ENCODE peak calls at places on chromosomes 5 and 9, in ten cellular contexts. S, O, J, L, V, N, Q, Y, D and P are unnamed samples.

GRCh38 chr5:32707394-32707997 is 3.6 kb upstream of the NPR3 start:
- DNase-seq in Q (no peak), V (no peak), L (no peak), Y (peak), J (peak), O (peak), S (peak), D (no peak), N (no peak), P (no peak)

GRCh38 chr9:31519826-31520225 is 864.6 kb upstream of the ACO1 start:
- DNase-seq in S (no peak), J (peak), Y (no peak), N (no peak), O (no peak), V (no peak), L (no peak), D (no peak), Q (peak), P (no peak)

GRCh38 chr5:132370241-132370820 is 821 bp downstream of the SLC22A5 start:
- DNase-seq in J (no peak), S (no peak), Y (no peak), L (no peak), O (no peak), D (no peak), N (no peak), V (no peak), Q (no peak), P (no peak)

GRCh38 chr5:114206640-114207039 is 155.2 kb upstream of the KCNN2 start:
- DNase-seq in S (no peak), Y (no peak), Q (no peak), O (no peak), V (no peak), L (no peak), J (no peak), D (no peak), N (no peak), P (no peak)

GRCh38 chr9:35711501-35712428 is 20.2 kb downstream of the TLN1 start:
- DNase-seq in L (no peak), S (no peak), V (no peak), N (no peak), Q (no peak), O (no peak), Y (no peak), J (no peak), D (no peak), P (no peak)

GRCh38 chr5:123809594-123810172 is 297.7 kb downstream of the CSNK1G3 start:
- DNase-seq in N (no peak), D (no peak), Y (no peak), Q (no peak), S (no peak), J (no peak), O (no peak), L (no peak), V (no peak), P (no peak)

GRCh38 chr5:94422819-94423218 is 195.6 kb downstream of the KIAA0825 start:
- DNase-seq in D (no peak), V (peak), N (peak), Q (peak), Y (no peak), O (no peak), S (no peak), L (no peak), J (peak), P (no peak)

GRCh38 chr5:112918136-112918535 is 3.9 kb downstream of the REEP5 start:
- DNase-seq in Q (no peak), Y (no peak), J (no peak), L (no peak), D (no peak), V (no peak), S (no peak), O (no peak), N (no peak), P (no peak)

GRCh38 chr9:130537346-130538050 is 41.9 kb upstream of the FUBP3 start:
- DNase-seq in N (no peak), J (peak), Q (no peak), V (no peak), D (no peak), Y (no peak), L (no peak), O (no peak), S (peak), P (no peak)

GRCh38 chr9:108549184-108549583 is 306.6 kb downstream of the ACTL7B start:
- DNase-seq in D (no peak), N (peak), J (no peak), O (no peak), L (no peak), Y (no peak), V (no peak), Q (no peak), S (no peak), P (no peak)

GRCh38 chr5:35920890-35921289 is 17.5 kb downstream of the CAPSL start:
- DNase-seq in L (no peak), N (no peak), V (no peak), S (peak), D (peak), Y (no peak), Q (no peak), J (no peak), O (no peak), P (peak)

GRCh38 chr5:133612021-133612860 is at the start of gene FSTL4:
- DNase-seq in S (peak), V (no peak), N (no peak), O (no peak), Y (peak), L (no peak), J (no peak), Q (no peak), D (peak), P (peak)

GRCh38 chr5:138955013-138955660 is 80.0 kb upstream of the LRRTM2 start:
- DNase-seq in J (no peak), Q (no peak), V (no peak), N (no peak), Y (no peak), S (peak), O (no peak), L (no peak), D (no peak), P (no peak)

GRCh38 chr9:37963936-37964739 is 60.2 kb upstream of the SLC25A51 start:
- DNase-seq in L (no peak), N (no peak), J (peak), D (no peak), O (peak), S (no peak), Y (peak), V (no peak), Q (peak), P (peak)

GRCh38 chr9:126471084-126471611 is 142.6 kb upstream of the LMX1B start:
- DNase-seq in S (no peak), L (peak), Q (no peak), J (peak), Y (no peak), V (peak), D (no peak), N (no peak), O (no peak), P (no peak)

GRCh38 chr9:37364751-37365360 is 57.6 kb upstream of the GRHPR start:
- DNase-seq in Q (no peak), O (no peak), Y (no peak), N (no peak), J (no peak), L (no peak), D (peak), V (peak), S (no peak), P (no peak)

GRCh38 chr9:105198023-105198422 is 46.4 kb upstream of the SLC44A1 start:
- DNase-seq in Q (no peak), V (no peak), S (no peak), N (no peak), Y (no peak), L (no peak), J (no peak), D (no peak), O (no peak), P (no peak)

GRCh38 chr9:76576344-76576743 is 117.4 kb downstream of the GCNT1 start:
- DNase-seq in Q (peak), O (peak), Y (no peak), V (peak), S (no peak), D (no peak), J (peak), N (no peak), L (peak), P (no peak)

GRCh38 chr9:133991211-133991921 is 758 bp downstream of the VAV2 start:
- DNase-seq in D (peak), L (no peak), O (no peak), J (peak), V (no peak), Q (no peak), S (peak), Y (no peak), N (no peak), P (no peak)

GRCh38 chr9:95977366-95977765 is 101.9 kb downstream of the ERCC6L2 start:
- DNase-seq in N (no peak), O (no peak), L (no peak), Y (no peak), J (no peak), S (no peak), D (no peak), V (no peak), Q (no peak), P (no peak)

GRCh38 chr9:115267788-115268187 is 149.8 kb upstream of the TNC start:
- DNase-seq in N (no peak), Y (no peak), J (peak), D (no peak), V (no peak), L (no peak), O (no peak), Q (no peak), S (no peak), P (no peak)

GRCh38 chr9:123425836-123426365 is 69.9 kb downstream of the CRB2 start:
- DNase-seq in D (no peak), Q (no peak), V (no peak), Y (no peak), S (no peak), N (no peak), L (no peak), O (no peak), J (no peak), P (no peak)

GRCh38 chr5:3599283-3600105 is 3.9 kb downstream of the IRX1 start:
- DNase-seq in N (no peak), Q (no peak), O (no peak), J (no peak), V (no peak), Y (no peak), S (peak), D (peak), L (no peak), P (no peak)
- TF ChIP-seq CTCF in N (no peak), Q (no peak), O (no peak), J (no peak), V (no peak), Y (no peak), S (no peak), D (no peak), L (no peak), P (peak)

GRCh38 chr9:87323933-87324332 is 173.7 kb upstream of the DAPK1 start:
- DNase-seq in N (no peak), V (no peak), J (no peak), O (no peak), S (no peak), Q (no peak), Y (no peak), L (no peak), D (no peak), P (no peak)

GRCh38 chr9:87320485-87320884 is 177.2 kb upstream of the DAPK1 start:
- DNase-seq in Y (no peak), N (no peak), J (no peak), S (no peak), D (no peak), L (no peak), O (no peak), V (no peak), Q (no peak), P (no peak)

GRCh38 chr9:87327567-87328125 is 170.0 kb upstream of the DAPK1 start:
- DNase-seq in L (no peak), Y (no peak), D (no peak), N (no peak), O (peak), J (no peak), S (peak), Q (no peak), V (no peak), P (no peak)

GRCh38 chr9:87322840-87323635 is 174.6 kb upstream of the DAPK1 start:
- DNase-seq in V (no peak), Y (no peak), L (no peak), O (peak), D (no peak), J (peak), N (no peak), S (no peak), Q (no peak), P (no peak)

DNA sequence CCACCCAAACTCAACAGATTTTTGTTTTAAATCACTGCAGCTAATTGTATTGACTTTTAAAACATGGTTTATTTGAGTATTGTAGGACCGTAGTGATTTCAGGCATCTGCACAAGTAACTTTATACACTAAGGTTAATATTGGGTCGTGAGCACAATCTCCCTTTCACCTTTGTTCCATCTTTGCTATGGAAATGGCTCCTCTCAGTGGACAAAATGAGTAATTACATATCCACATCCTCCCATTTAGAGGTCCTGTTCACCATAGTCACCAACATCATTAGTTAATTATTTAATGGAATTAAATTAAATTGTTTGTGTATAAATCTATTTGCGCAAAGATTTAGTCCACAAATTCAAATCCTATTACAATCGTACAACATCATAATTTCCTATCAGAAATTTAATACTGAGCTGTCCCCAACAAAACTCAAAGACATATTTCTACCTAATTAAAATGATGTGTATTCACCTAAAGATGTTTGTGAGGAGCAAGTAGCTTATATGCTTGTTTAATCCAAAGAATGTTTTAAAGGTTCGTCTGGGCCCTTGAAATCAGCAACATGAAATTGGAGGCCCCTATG is 173.0 kb upstream of the DAPK1 start:
- DNase-seq in D (no peak), N (peak), J (peak), L (no peak), O (peak), Y (peak), S (peak), V (no peak), Q (peak), P (no peak)
- TF ChIP-seq CTCF in D (peak), N (peak), J (peak), L (peak), O (peak), Y (peak), S (peak), V (peak), Q (peak), P (peak)

GRCh38 chr9:18327106-18327505 is 146.8 kb upstream of the ADAMTSL1 start:
- DNase-seq in S (no peak), L (no peak), J (no peak), V (no peak), Q (no peak), D (no peak), N (no peak), Y (no peak), O (peak), P (no peak)
- TF ChIP-seq CTCF in S (no peak), L (no peak), J (no peak), V (no peak), Q (no peak), D (no peak), N (no peak), Y (no peak), O (no peak), P (no peak)

GRCh38 chr5:39599721-39600431 is 175.1 kb upstream of the DAB2 start:
- DNase-seq in N (no peak), Y (peak), V (no peak), O (peak), S (no peak), J (peak), L (no peak), Q (peak), D (no peak), P (no peak)
- TF ChIP-seq CTCF in N (peak), Y (peak), V (peak), O (peak), S (peak), J (peak), L (peak), Q (peak), D (no peak), P (peak)

GRCh38 chr5:168106008-168106761 is 185.3 kb upstream of the WWC1 start:
- DNase-seq in D (no peak), L (no peak), J (no peak), O (peak), Q (no peak), S (no peak), Y (no peak), N (peak), V (no peak), P (no peak)

GRCh38 chr5:168101352-168101751 is 190.1 kb upstream of the WWC1 start:
- DNase-seq in O (no peak), S (no peak), N (no peak), D (no peak), L (no peak), J (no peak), Y (no peak), Q (no peak), V (no peak), P (no peak)

GRCh38 chr5:168109441-168109840 is 182.0 kb upstream of the WWC1 start:
- DNase-seq in S (no peak), L (no peak), D (no peak), Y (no peak), O (no peak), N (no peak), J (no peak), Q (no peak), V (no peak), P (no peak)

GRCh38 chr5:168110384-168110783 is 181.1 kb upstream of the WWC1 start:
- DNase-seq in J (no peak), Y (no peak), S (no peak), D (no peak), L (no peak), N (no peak), V (no peak), Q (no peak), O (no peak), P (no peak)

DNA sequence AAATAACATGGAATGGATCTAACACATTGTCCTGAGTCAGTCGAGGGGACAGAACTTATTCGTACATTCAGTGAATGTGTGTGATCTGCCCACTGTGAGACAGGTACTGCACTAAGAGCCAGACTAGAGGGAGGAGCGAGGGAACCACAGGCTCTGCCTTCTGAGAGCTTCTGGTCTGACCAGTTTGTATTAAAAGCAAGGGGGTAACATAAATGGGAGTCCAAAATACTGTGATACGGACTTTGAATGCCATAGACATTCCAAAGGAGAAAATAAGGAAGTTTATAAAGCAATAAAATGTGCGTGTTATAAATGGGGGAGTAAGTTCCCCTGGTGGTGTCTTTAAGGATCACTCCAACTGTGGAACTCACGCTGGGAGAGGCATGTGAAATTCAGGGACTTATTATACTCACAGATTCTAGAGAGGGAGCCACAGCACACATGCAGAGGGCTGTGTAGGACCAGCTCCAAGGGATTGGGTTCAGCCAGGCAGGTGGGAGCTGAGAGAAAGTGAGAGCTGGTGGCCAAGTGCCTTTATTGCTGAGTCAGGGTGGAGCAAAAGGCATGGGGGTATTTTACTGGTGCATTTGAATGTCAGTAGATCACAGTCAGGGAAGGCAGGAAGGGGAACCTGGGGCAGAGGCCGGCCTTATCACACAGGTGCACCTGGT is 186.5 kb upstream of the WWC1 start:
- DNase-seq in O (no peak), D (peak), J (no peak), S (no peak), L (no peak), V (no peak), Y (no peak), Q (no peak), N (no peak), P (no peak)
- TF ChIP-seq CTCF in O (peak), D (no peak), J (peak), S (no peak), L (no peak), V (no peak), Y (no peak), Q (peak), N (peak), P (peak)

DNA sequence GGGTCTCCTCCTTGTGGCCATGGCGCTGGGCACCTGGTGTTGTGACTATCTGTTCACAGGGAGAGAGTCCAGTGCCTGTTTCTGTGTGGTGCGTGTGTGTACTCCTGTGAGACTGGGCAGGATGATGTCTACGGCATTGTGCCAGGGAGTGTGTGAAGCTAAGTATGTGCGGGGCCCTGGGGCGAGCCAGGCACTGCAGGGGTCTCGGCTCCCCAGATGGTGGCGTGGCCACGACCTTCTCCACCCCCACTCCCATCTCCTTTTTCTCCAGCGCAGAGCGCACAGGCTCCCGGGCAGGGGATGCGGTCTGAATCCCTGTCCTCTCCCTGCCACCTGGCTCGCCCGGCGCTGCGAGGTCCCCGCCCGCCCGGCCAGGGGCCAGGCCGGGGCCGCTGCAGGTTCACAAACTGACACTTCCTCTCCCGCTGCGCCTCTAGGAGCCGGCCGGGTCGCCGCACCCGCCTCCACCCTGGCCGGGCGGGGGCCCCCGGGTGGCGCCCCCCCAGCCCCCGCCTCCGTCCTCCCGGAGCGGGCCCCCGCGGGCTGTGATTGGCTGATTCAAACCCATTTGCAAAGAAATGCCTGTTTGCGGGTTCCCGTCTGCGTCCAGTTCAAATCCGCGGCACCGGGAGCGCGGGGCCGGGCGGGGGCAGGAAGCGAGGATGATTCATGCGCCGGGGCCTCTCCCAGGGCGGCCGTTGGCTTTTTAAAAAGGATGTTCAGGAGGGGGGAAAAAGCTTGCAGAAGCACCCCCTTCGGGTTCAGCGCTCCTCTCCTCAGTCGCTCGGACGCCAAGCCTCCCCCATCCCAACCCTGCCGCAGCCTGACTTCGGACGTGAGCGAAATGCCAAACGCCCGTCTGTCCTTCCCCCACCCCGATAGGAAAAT is 790 bp downstream of the PHF19 start:
- DNase-seq in N (no peak), O (peak), V (peak), Y (peak), L (peak), J (peak), Q (peak), D (peak), S (peak), P (peak)
- TF ChIP-seq CTCF in N (peak), O (peak), V (no peak), Y (no peak), L (no peak), J (no peak), Q (peak), D (no peak), S (peak), P (peak)

GRCh38 chr9:132372177-132373095 is 17.6 kb upstream of the SETX start:
- DNase-seq in J (peak), L (no peak), V (peak), S (peak), Q (no peak), N (no peak), O (no peak), Y (no peak), D (no peak), P (no peak)
- TF ChIP-seq CTCF in J (no peak), L (no peak), V (no peak), S (no peak), Q (no peak), N (no peak), O (no peak), Y (no peak), D (no peak), P (no peak)